ENCODE peak calls at places on chromosomes 16 and 17, in four cellular contexts. One of them, this sample, is unnamed.

GRCh38 chr17:8602679-8603078 is 27.8 kb downstream of the MYH10 start:
- DNase-seq in activated naive CD8-positive, alpha-beta T cell treated with anti-CD3 and anti-CD28 coated beads for 36 hours: no peak
- DNase-seq in AG08396: no peak
- DNase-seq in CD8-positive, alpha-beta memory T cell: no peak
- DNase-seq in this sample: no peak

GRCh38 chr17:9890124-9890523 is 14.9 kb downstream of the RCVRN start:
- DNase-seq in CD8-positive, alpha-beta memory T cell: no peak
- DNase-seq in activated naive CD8-positive, alpha-beta T cell treated with anti-CD3 and anti-CD28 coated beads for 36 hours: peak
- DNase-seq in AG08396: no peak
- DNase-seq in this sample: peak

GRCh38 chr16:88007321-88007731 is 56.1 kb downstream of the BANP start:
- DNase-seq in activated naive CD8-positive, alpha-beta T cell treated with anti-CD3 and anti-CD28 coated beads for 36 hours: no peak
- DNase-seq in AG08396: no peak
- DNase-seq in CD8-positive, alpha-beta memory T cell: no peak
- DNase-seq in this sample: no peak

GRCh38 chr16:85556456-85557082 is 56.6 kb upstream of the GSE1 start:
- DNase-seq in AG08396: peak
- DNase-seq in activated naive CD8-positive, alpha-beta T cell treated with anti-CD3 and anti-CD28 coated beads for 36 hours: peak
- DNase-seq in CD8-positive, alpha-beta memory T cell: peak
- DNase-seq in this sample: peak

GRCh38 chr16:3180445-3180878 is 7.5 kb upstream of the OR1F1 start:
- DNase-seq in activated naive CD8-positive, alpha-beta T cell treated with anti-CD3 and anti-CD28 coated beads for 36 hours: peak
- DNase-seq in CD8-positive, alpha-beta memory T cell: no peak
- DNase-seq in AG08396: no peak
- DNase-seq in this sample: no peak

GRCh38 chr16:12021578-12022265 is 45.2 kb downstream of the SNX29 start:
- DNase-seq in activated naive CD8-positive, alpha-beta T cell treated with anti-CD3 and anti-CD28 coated beads for 36 hours: no peak
- DNase-seq in CD8-positive, alpha-beta memory T cell: no peak
- DNase-seq in AG08396: no peak
- DNase-seq in this sample: no peak

GRCh38 chr16:68229431-68230175 is 6.3 kb downstream of the ESRP2 start:
- DNase-seq in CD8-positive, alpha-beta memory T cell: peak
- DNase-seq in AG08396: peak
- DNase-seq in activated naive CD8-positive, alpha-beta T cell treated with anti-CD3 and anti-CD28 coated beads for 36 hours: no peak
- DNase-seq in this sample: no peak

GRCh38 chr16:31301708-31302400 is 42.1 kb downstream of the ITGAM start:
- DNase-seq in activated naive CD8-positive, alpha-beta T cell treated with anti-CD3 and anti-CD28 coated beads for 36 hours: no peak
- DNase-seq in CD8-positive, alpha-beta memory T cell: no peak
- DNase-seq in AG08396: peak
- DNase-seq in this sample: no peak

GRCh38 chr16:66274335-66275110 is 92.0 kb upstream of the CDH5 start:
- DNase-seq in AG08396: peak
- DNase-seq in activated naive CD8-positive, alpha-beta T cell treated with anti-CD3 and anti-CD28 coated beads for 36 hours: no peak
- DNase-seq in CD8-positive, alpha-beta memory T cell: no peak
- DNase-seq in this sample: no peak

GRCh38 chr16:56340416-56340815 is 84.9 kb downstream of the AMFR start:
- DNase-seq in activated naive CD8-positive, alpha-beta T cell treated with anti-CD3 and anti-CD28 coated beads for 36 hours: no peak
- DNase-seq in CD8-positive, alpha-beta memory T cell: no peak
- DNase-seq in AG08396: no peak
- DNase-seq in this sample: no peak

GRCh38 chr17:50129946-50130777 is at the start of gene SAMD14:
- DNase-seq in AG08396: peak
- DNase-seq in CD8-positive, alpha-beta memory T cell: peak
- DNase-seq in activated naive CD8-positive, alpha-beta T cell treated with anti-CD3 and anti-CD28 coated beads for 36 hours: peak
- DNase-seq in this sample: peak

GRCh38 chr17:35969558-35970442 is 11.5 kb downstream of the CCL16 start:
- DNase-seq in AG08396: peak
- DNase-seq in activated naive CD8-positive, alpha-beta T cell treated with anti-CD3 and anti-CD28 coated beads for 36 hours: peak
- DNase-seq in CD8-positive, alpha-beta memory T cell: peak
- DNase-seq in this sample: peak

GRCh38 chr17:82594571-82594970 is 53.7 kb downstream of the WDR45B start:
- DNase-seq in AG08396: no peak
- DNase-seq in activated naive CD8-positive, alpha-beta T cell treated with anti-CD3 and anti-CD28 coated beads for 36 hours: no peak
- DNase-seq in CD8-positive, alpha-beta memory T cell: no peak
- DNase-seq in this sample: no peak

GRCh38 chr17:8359769-8360168 is 16.7 kb downstream of the KRABD2 start:
- DNase-seq in activated naive CD8-positive, alpha-beta T cell treated with anti-CD3 and anti-CD28 coated beads for 36 hours: no peak
- DNase-seq in AG08396: peak
- DNase-seq in CD8-positive, alpha-beta memory T cell: no peak
- DNase-seq in this sample: no peak

GRCh38 chr16:10921536-10922327 is 20.5 kb downstream of the DEXI start:
- DNase-seq in activated naive CD8-positive, alpha-beta T cell treated with anti-CD3 and anti-CD28 coated beads for 36 hours: no peak
- DNase-seq in AG08396: no peak
- DNase-seq in CD8-positive, alpha-beta memory T cell: no peak
- DNase-seq in this sample: no peak

GRCh38 chr17:33901085-33901484 is 354.0 kb upstream of the CCL2 start:
- DNase-seq in CD8-positive, alpha-beta memory T cell: no peak
- DNase-seq in activated naive CD8-positive, alpha-beta T cell treated with anti-CD3 and anti-CD28 coated beads for 36 hours: no peak
- DNase-seq in AG08396: no peak
- DNase-seq in this sample: no peak

GRCh38 chr17:15230866-15231265 is 34.3 kb downstream of the PMP22 start:
- DNase-seq in activated naive CD8-positive, alpha-beta T cell treated with anti-CD3 and anti-CD28 coated beads for 36 hours: no peak
- DNase-seq in AG08396: no peak
- DNase-seq in CD8-positive, alpha-beta memory T cell: no peak
- DNase-seq in this sample: no peak

GRCh38 chr16:69861276-69862030 is 89.7 kb upstream of the CLEC18A start:
- DNase-seq in activated naive CD8-positive, alpha-beta T cell treated with anti-CD3 and anti-CD28 coated beads for 36 hours: no peak
- DNase-seq in AG08396: peak
- DNase-seq in CD8-positive, alpha-beta memory T cell: no peak
- DNase-seq in this sample: no peak

GRCh38 chr17:43880420-43880991 is 26.8 kb downstream of the MPP2 start:
- DNase-seq in activated naive CD8-positive, alpha-beta T cell treated with anti-CD3 and anti-CD28 coated beads for 36 hours: peak
- DNase-seq in CD8-positive, alpha-beta memory T cell: peak
- DNase-seq in AG08396: peak
- DNase-seq in this sample: peak

GRCh38 chr17:27882162-27882840 is 10.9 kb downstream of the LYRM9 start:
- DNase-seq in CD8-positive, alpha-beta memory T cell: no peak
- DNase-seq in AG08396: no peak
- DNase-seq in activated naive CD8-positive, alpha-beta T cell treated with anti-CD3 and anti-CD28 coated beads for 36 hours: no peak
- DNase-seq in this sample: no peak

GRCh38 chr16:82638095-82638798 is 11.5 kb downstream of the CDH13 start:
- DNase-seq in AG08396: no peak
- DNase-seq in CD8-positive, alpha-beta memory T cell: no peak
- DNase-seq in activated naive CD8-positive, alpha-beta T cell treated with anti-CD3 and anti-CD28 coated beads for 36 hours: no peak
- DNase-seq in this sample: no peak

GRCh38 chr17:7464081-7464480 is 15.3 kb downstream of the ZBTB4 start:
- DNase-seq in activated naive CD8-positive, alpha-beta T cell treated with anti-CD3 and anti-CD28 coated beads for 36 hours: no peak
- DNase-seq in AG08396: no peak
- DNase-seq in CD8-positive, alpha-beta memory T cell: no peak
- DNase-seq in this sample: no peak

GRCh38 chr16:81227780-81228179 is 10.7 kb upstream of the BCO1 start:
- DNase-seq in CD8-positive, alpha-beta memory T cell: no peak
- DNase-seq in AG08396: no peak
- DNase-seq in activated naive CD8-positive, alpha-beta T cell treated with anti-CD3 and anti-CD28 coated beads for 36 hours: no peak
- DNase-seq in this sample: no peak

GRCh38 chr16:50742521-50743150 is 750 bp downstream of the CYLD start:
- DNase-seq in CD8-positive, alpha-beta memory T cell: peak
- DNase-seq in activated naive CD8-positive, alpha-beta T cell treated with anti-CD3 and anti-CD28 coated beads for 36 hours: peak
- DNase-seq in AG08396: peak
- DNase-seq in this sample: peak

GRCh38 chr17:13750783-13751484 is 149.2 kb upstream of the HS3ST3A1 start:
- DNase-seq in AG08396: no peak
- DNase-seq in activated naive CD8-positive, alpha-beta T cell treated with anti-CD3 and anti-CD28 coated beads for 36 hours: no peak
- DNase-seq in CD8-positive, alpha-beta memory T cell: no peak
- DNase-seq in this sample: no peak

GRCh38 chr17:46943218-46943510 is 20.2 kb downstream of the GOSR2 start:
- DNase-seq in CD8-positive, alpha-beta memory T cell: no peak
- DNase-seq in activated naive CD8-positive, alpha-beta T cell treated with anti-CD3 and anti-CD28 coated beads for 36 hours: no peak
- DNase-seq in AG08396: no peak
- DNase-seq in this sample: no peak

GRCh38 chr17:2337152-2337810 is at the start of gene SGSM2:
- DNase-seq in activated naive CD8-positive, alpha-beta T cell treated with anti-CD3 and anti-CD28 coated beads for 36 hours: peak
- DNase-seq in CD8-positive, alpha-beta memory T cell: peak
- DNase-seq in AG08396: peak
- DNase-seq in this sample: peak

GRCh38 chr17:74569392-74570003 is 2.2 kb upstream of the CD300H start:
- DNase-seq in AG08396: no peak
- DNase-seq in CD8-positive, alpha-beta memory T cell: no peak
- DNase-seq in activated naive CD8-positive, alpha-beta T cell treated with anti-CD3 and anti-CD28 coated beads for 36 hours: peak
- DNase-seq in this sample: peak

This sample was measured in CD4-positive, CD25-positive, alpha-beta regulatory T cell.